ENCODE peak calls at places on chromosome 20, in eight cellular contexts. W is GM12892, T is tibial nerve, X is transverse colon, D is IMR-90, G is body of pancreas, C is uterus, E is NB4. M is an unnamed sample.

GRCh38 chr20:47461120-47461685 is 40.5 kb upstream of the NCOA3 start:
- DNase-seq in E (no peak), W (no peak), G (no peak), X (no peak), D (no peak), C (no peak), T (no peak), M (no peak)

GRCh38 chr20:219290-220115 is 7.6 kb upstream of the DEFB129 start:
- DNase-seq in D (peak), X (no peak), C (no peak), G (no peak), E (peak), W (no peak), T (no peak), M (no peak)

GRCh38 chr20:13212750-13213149 is 8.3 kb upstream of the ISM1 start:
- DNase-seq in W (no peak), E (no peak), G (no peak), C (no peak), X (no peak), D (no peak), T (no peak), M (no peak)

GRCh38 chr20:55961351-55962320 is 43.7 kb downstream of the CBLN4 start:
- DNase-seq in W (no peak), E (no peak), C (peak), G (peak), X (no peak), T (peak), D (no peak), M (no peak)

GRCh38 chr20:47735412-47736400 is 49.6 kb downstream of the SULF2 start:
- DNase-seq in T (peak), W (no peak), E (peak), G (no peak), C (no peak), D (no peak), X (no peak), M (no peak)

GRCh38 chr20:50550531-50550930 is 40.3 kb downstream of the PTPN1 start:
- DNase-seq in X (no peak), T (no peak), E (no peak), C (no peak), D (no peak), G (no peak), W (no peak), M (peak)

GRCh38 chr20:60266184-60266823 is 308.1 kb downstream of the CDH26 start:
- DNase-seq in X (no peak), C (no peak), E (no peak), T (no peak), G (no peak), W (no peak), D (no peak), M (no peak)

GRCh38 chr20:61119263-61119662 is 132.8 kb upstream of the CDH4 start:
- DNase-seq in T (no peak), E (no peak), G (no peak), D (no peak), X (no peak), W (no peak), C (no peak), M (no peak)

GRCh38 chr20:47276856-47277541 is 79.5 kb downstream of the ZMYND8 start:
- DNase-seq in E (no peak), C (peak), X (no peak), W (no peak), G (peak), T (peak), D (peak), M (no peak)

GRCh38 chr20:32509639-32510066 is 75.5 kb downstream of the NOL4L start:
- DNase-seq in X (peak), D (peak), W (no peak), E (peak), C (no peak), G (no peak), T (no peak), M (no peak)

GRCh38 chr20:19347943-19348456 is 135.6 kb downstream of the SLC24A3 start:
- DNase-seq in C (no peak), W (no peak), T (no peak), G (no peak), X (no peak), D (no peak), E (no peak), M (no peak)

GRCh38 chr20:8094845-8095244 is 37.2 kb upstream of the PLCB1 start:
- DNase-seq in E (no peak), T (no peak), W (no peak), X (no peak), C (no peak), G (no peak), D (peak), M (no peak)

GRCh38 chr20:61263084-61263695 is 11.1 kb downstream of the CDH4 start:
- DNase-seq in W (no peak), E (peak), X (no peak), D (peak), C (no peak), T (peak), G (peak), M (no peak)

GRCh38 chr20:7673841-7674240 is 266.4 kb downstream of the HAO1 start:
- DNase-seq in W (no peak), D (no peak), E (no peak), G (no peak), X (no peak), C (no peak), T (no peak), M (no peak)

GRCh38 chr20:9311132-9311531 is 203.3 kb upstream of the LAMP5 start:
- DNase-seq in D (peak), T (no peak), C (no peak), E (no peak), X (no peak), G (no peak), W (no peak), M (peak)

GRCh38 chr20:8124639-8125038 is 7.4 kb upstream of the PLCB1 start:
- DNase-seq in C (no peak), T (no peak), X (no peak), D (peak), E (no peak), G (no peak), W (no peak), M (no peak)

GRCh38 chr20:61539706-61540360 is 287.8 kb downstream of the CDH4 start:
- DNase-seq in E (no peak), C (no peak), G (no peak), X (no peak), W (no peak), D (no peak), T (no peak), M (no peak)

GRCh38 chr20:44962483-44962882 is 2.3 kb upstream of the TOMM34 start:
- DNase-seq in E (no peak), X (no peak), G (no peak), W (no peak), D (no peak), T (no peak), C (no peak), M (no peak)

GRCh38 chr20:21456207-21456606 is 57.7 kb downstream of the NKX2-2 start:
- DNase-seq in C (no peak), G (no peak), E (no peak), X (no peak), T (no peak), D (no peak), W (no peak), M (no peak)

GRCh38 chr20:31720486-31721407 is 1.9 kb downstream of the BCL2L1 start:
- DNase-seq in X (peak), D (no peak), G (peak), W (no peak), C (no peak), E (no peak), T (no peak), M (no peak)

GRCh38 chr20:32192698-32193097 is 14.8 kb downstream of the PLAGL2 start:
- DNase-seq in E (no peak), X (no peak), W (no peak), G (no peak), C (no peak), D (no peak), T (no peak), M (no peak)

GRCh38 chr20:35902545-35902941 is 51.8 kb downstream of the SCAND1 start:
- DNase-seq in X (no peak), E (no peak), W (no peak), G (no peak), C (no peak), D (no peak), T (no peak), M (no peak)

GRCh38 chr20:31551581-31552081 is 37.4 kb downstream of the HM13 start:
- DNase-seq in X (no peak), T (no peak), D (no peak), G (no peak), C (no peak), E (no peak), W (no peak), M (no peak)

GRCh38 chr20:57414867-57415592 is 23.8 kb downstream of the RBM38 start:
- DNase-seq in E (peak), C (no peak), D (peak), G (no peak), W (no peak), T (no peak), X (no peak), M (no peak)
- TF ChIP-seq POLR2A in E (no peak), C (no peak), D (no peak), G (no peak), W (no peak), T (no peak), X (no peak), M (no peak)

GRCh38 chr20:64064145-64064698 is 1.2 kb downstream of the TCEA2 start:
- DNase-seq in X (no peak), G (peak), C (no peak), E (peak), T (no peak), D (peak), W (no peak), M (no peak)

GRCh38 chr20:64062276-64062595 is 762 bp upstream of the TCEA2 start:
- DNase-seq in E (no peak), W (no peak), C (no peak), G (no peak), X (no peak), D (no peak), T (no peak), M (no peak)

GRCh38 chr20:64063389-64064144 is 569 bp downstream of the TCEA2 start:
- DNase-seq in T (no peak), X (peak), W (no peak), D (no peak), G (no peak), C (peak), E (peak), M (no peak)

GRCh38 chr20:64065062-64065972 is 2.3 kb downstream of the TCEA2 start:
- DNase-seq in T (no peak), E (peak), D (no peak), W (no peak), X (no peak), G (no peak), C (no peak), M (no peak)

DNA sequence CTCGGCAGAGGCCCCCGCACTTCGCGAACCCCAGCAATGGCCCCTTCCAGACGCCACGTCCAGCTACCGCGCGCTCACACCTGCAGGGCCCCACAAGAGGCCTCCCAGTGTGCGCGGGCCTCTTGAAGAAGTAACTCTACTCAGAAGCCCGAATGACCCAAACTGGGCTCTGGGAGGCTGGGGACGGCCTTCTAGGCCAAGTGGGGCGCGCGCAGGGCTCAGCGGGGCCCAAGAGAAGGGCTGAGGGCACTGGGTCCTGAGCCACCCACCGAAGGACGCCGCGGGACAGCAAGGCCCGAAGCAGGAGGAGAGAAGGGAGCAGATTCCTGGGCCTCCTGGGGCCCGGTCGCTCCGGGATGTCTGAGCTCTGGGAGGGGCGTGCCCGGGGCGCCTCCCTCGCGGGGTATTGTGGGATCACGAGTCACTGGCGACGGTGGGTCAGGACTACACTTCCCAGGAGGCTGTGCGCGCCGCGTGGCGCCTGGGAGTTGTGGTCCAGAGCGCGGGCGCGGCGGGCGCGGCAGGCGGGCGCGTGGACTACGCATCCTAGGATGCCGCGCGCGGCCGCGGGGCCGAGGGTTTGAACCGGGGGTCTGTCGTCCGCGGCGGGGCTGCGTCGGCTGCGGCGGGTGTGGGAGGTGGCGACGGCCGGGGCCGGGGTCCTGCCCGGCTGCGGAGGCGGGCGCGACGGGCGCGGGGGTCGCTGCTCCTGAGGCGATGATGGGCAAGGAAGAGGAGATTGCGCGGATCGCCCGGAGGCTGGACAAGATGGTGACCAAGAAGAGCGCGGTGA is at the start of gene TCEA2:
- DNase-seq in X (peak), T (peak), C (peak), D (peak), W (peak), G (peak), E (peak), M (peak)
- TF ChIP-seq POLR2A in X (peak), T (peak), C (peak), D (peak), W (peak), G (peak), E (peak), M (peak)

GRCh38 chr20:54100563-54100962 is 30.2 kb upstream of the BCAS1 start:
- DNase-seq in D (peak), W (no peak), C (no peak), X (no peak), G (no peak), T (no peak), E (no peak), M (no peak)
- TF ChIP-seq POLR2A in D (no peak), W (no peak), C (no peak), X (no peak), G (no peak), T (no peak), E (no peak), M (no peak)

DNA sequence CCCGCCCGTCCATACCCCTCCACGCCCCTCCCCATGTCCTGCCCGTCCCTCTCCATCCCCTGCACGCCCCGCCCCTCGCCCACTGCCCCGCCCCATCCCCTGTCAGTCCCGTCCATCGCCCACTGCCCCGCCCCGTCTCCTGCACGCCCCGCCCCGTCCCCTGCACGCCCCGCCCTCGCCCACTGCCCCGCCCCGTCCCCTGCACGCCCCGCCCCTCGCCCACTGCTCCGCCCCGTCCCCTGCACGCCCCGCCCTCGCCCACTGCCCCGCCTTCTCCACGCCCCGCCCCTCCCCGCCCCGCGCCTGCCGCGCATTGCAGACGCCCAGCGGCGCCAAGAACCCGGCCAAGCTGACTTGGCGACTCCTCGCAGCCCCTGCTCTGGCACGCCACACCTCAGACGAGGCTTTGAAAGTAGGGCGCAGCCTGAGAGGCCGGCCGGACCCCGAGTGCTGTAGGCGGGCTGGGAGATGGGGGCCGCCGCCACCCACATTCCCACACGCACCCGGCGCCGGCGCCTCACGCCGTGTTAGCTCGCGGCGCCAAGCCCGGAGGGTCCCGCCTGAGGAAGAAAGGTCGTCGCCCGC is at the start of gene RAD21L1:
- DNase-seq in E (peak), X (peak), T (peak), C (peak), W (peak), G (peak), D (peak), M (peak)
- TF ChIP-seq POLR2A in E (no peak), X (no peak), T (peak), C (no peak), W (no peak), G (no peak), D (no peak), M (no peak)

GRCh38 chr20:59163641-59164530 is at the start of gene ZNF831:
- DNase-seq in T (no peak), G (no peak), C (no peak), E (peak), D (no peak), W (no peak), X (no peak), M (no peak)
- TF ChIP-seq POLR2A in T (no peak), G (no peak), C (no peak), E (no peak), D (no peak), W (no peak), X (no peak), M (no peak)

GRCh38 chr20:38296433-38296832 is 7.5 kb upstream of the BPI start:
- DNase-seq in E (peak), T (no peak), D (no peak), X (no peak), C (no peak), G (no peak), W (no peak), M (no peak)
- TF ChIP-seq POLR2A in E (no peak), T (no peak), D (no peak), X (no peak), C (no peak), G (no peak), W (no peak), M (no peak)

DNA sequence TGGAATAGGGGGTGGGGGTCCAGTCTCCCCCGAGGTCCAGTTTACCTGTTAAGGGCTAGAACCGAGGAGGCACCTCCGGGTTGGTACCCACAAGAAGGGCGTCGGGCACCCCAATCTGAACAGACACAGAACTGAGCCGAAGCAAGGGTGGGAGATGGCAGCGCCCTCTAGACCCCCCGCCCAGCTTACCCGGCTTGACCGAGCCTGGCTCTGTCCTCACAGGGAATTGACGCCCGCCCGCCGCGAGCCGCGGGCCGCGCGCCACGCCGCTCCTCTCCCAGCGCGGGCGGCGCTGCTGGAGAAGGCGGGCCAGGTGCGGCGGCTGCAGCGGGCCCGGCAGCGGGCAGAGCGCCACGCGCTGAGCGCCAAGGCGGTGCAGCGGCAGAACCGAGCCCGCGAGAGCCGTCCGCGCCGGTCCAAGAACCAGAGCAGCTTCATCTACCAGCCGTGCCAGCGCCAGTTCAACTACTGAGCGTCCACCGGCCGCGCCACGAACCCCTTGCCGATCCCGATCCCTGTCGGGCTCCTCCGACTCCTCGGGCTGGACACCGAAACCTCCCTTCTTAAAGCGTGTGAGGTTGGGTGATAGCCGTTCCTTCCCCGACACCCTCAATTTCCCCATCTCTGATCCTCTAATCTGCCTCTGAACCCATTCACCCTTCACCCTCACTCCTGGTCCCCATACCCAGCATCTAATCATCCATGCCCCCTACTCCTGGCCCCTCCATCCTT is 5.9 kb downstream of the TP53INP2 start:
- DNase-seq in X (peak), D (peak), G (peak), T (no peak), C (peak), W (peak), E (peak), M (no peak)
- TF ChIP-seq POLR2A in X (no peak), D (no peak), G (no peak), T (no peak), C (no peak), W (no peak), E (no peak), M (no peak)

GRCh38 chr20:62859721-62860120 is 1.9 kb downstream of the TCFL5 start:
- DNase-seq in X (no peak), C (no peak), G (no peak), E (no peak), W (no peak), D (no peak), T (no peak), M (no peak)

GRCh38 chr20:62861732-62862336 is at the start of gene TCFL5:
- DNase-seq in C (peak), W (peak), X (peak), E (peak), T (peak), D (peak), G (peak), M (peak)

GRCh38 chr20:62860391-62860923 is 1.2 kb downstream of the TCFL5 start:
- DNase-seq in X (no peak), E (peak), W (no peak), C (no peak), T (no peak), G (no peak), D (peak), M (no peak)

GRCh38 chr20:62858059-62858458 is 3.6 kb downstream of the TCFL5 start:
- DNase-seq in D (no peak), G (no peak), C (no peak), W (no peak), T (no peak), X (no peak), E (no peak), M (no peak)

GRCh38 chr20:62860924-62861691 is 514 bp downstream of the TCFL5 start:
- DNase-seq in E (peak), T (no peak), D (no peak), G (peak), X (no peak), W (no peak), C (peak), M (no peak)
- TF ChIP-seq POLR2A in E (no peak), T (no peak), D (no peak), G (no peak), X (no peak), W (no peak), C (no peak), M (no peak)